ENCODE peak calls at places on chromosomes 16 and 17, in five cellular contexts. One of them, this sample, is unnamed. For H4K20me1, the result is how much of the 10 kb centered on the place peaks cover.

GRCh38 chr16:84156342-84156784 is 11.3 kb downstream of the DNAAF1 start:
- DNase-seq in neural progenitor cell: no peak
- DNase-seq in keratinocyte: no peak
- DNase-seq in mammary epithelial cell: peak
- DNase-seq in IMR-90: no peak
- DNase-seq in this sample: peak

GRCh38 chr16:51034481-51035109 is 116.5 kb downstream of the SALL1 start:
- DNase-seq in neural progenitor cell: no peak
- DNase-seq in keratinocyte: no peak
- DNase-seq in mammary epithelial cell: no peak
- DNase-seq in IMR-90: no peak
- DNase-seq in this sample: no peak

GRCh38 chr17:2040942-2041560 is 771 bp upstream of the OVCA2 start:
- DNase-seq in neural progenitor cell: no peak
- DNase-seq in keratinocyte: no peak
- DNase-seq in mammary epithelial cell: no peak
- DNase-seq in IMR-90: no peak
- DNase-seq in this sample: no peak

GRCh38 chr16:47925811-47926460 is 229.9 kb downstream of the ABCC12 start:
- DNase-seq in neural progenitor cell: no peak
- DNase-seq in keratinocyte: peak
- DNase-seq in mammary epithelial cell: peak
- DNase-seq in IMR-90: peak
- DNase-seq in this sample: peak

GRCh38 chr17:20966869-20967268 is 75.9 kb downstream of the USP22 start:
- DNase-seq in neural progenitor cell: no peak
- DNase-seq in keratinocyte: no peak
- DNase-seq in mammary epithelial cell: no peak
- DNase-seq in IMR-90: no peak
- DNase-seq in this sample: no peak

GRCh38 chr17:63399316-63399715 is 46.8 kb downstream of the CYB561 start:
- DNase-seq in neural progenitor cell: no peak
- DNase-seq in keratinocyte: no peak
- DNase-seq in mammary epithelial cell: no peak
- DNase-seq in IMR-90: peak
- DNase-seq in this sample: peak

GRCh38 chr17:76345377-76345945 is 8.3 kb downstream of the PRPSAP1 start:
- DNase-seq in neural progenitor cell: no peak
- DNase-seq in keratinocyte: no peak
- DNase-seq in mammary epithelial cell: no peak
- DNase-seq in IMR-90: peak
- DNase-seq in this sample: no peak

GRCh38 chr17:74770498-74771318 is 5.4 kb downstream of the NAT9 start:
- DNase-seq in neural progenitor cell: peak
- DNase-seq in keratinocyte: no peak
- DNase-seq in mammary epithelial cell: peak
- DNase-seq in IMR-90: peak
- DNase-seq in this sample: no peak

DNA sequence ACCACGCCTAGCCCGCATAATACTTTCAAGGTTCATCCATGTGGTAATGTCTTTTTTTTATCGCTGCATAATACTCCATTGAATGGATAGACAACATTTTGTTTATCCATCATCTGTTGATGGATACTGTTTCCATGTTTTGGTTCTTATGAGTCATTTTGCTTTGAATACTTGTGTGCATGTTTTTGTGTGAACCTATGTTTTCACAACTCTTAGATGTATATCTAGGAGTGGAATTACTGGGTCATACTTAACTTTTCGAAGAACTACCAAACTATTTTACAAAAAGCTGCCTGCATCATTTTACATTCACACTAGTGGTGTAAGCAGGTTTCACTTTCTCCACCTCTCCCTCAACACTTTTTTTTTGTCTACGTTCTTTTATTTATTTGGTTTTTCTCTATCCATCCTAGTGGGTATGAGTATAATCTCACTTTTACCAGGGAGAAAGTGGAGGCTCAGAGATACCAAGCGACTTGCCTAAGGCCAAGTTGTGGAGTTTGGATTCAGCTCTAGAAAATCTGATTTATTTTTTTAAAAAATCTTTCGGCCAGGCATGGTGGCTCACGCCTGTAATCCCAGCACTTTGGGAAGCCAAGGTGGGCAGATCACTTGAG is 151.2 kb downstream of the CMIP start:
- DNase-seq in neural progenitor cell: no peak
- DNase-seq in keratinocyte: no peak
- DNase-seq in mammary epithelial cell: peak
- DNase-seq in IMR-90: no peak
- DNase-seq in this sample: no peak
- H4K20me1 ChIP-seq in neural progenitor cell: under half
- H4K20me1 ChIP-seq in keratinocyte: under half
- H4K20me1 ChIP-seq in mammary epithelial cell: under half
- H4K20me1 ChIP-seq in IMR-90: half or more
- H4K20me1 ChIP-seq in this sample: half or more

GRCh38 chr17:19268611-19269010 is 31.4 kb downstream of the EPN2 start:
- DNase-seq in neural progenitor cell: no peak
- DNase-seq in keratinocyte: no peak
- DNase-seq in mammary epithelial cell: no peak
- DNase-seq in IMR-90: no peak
- DNase-seq in this sample: no peak
- H4K20me1 ChIP-seq in neural progenitor cell: half or more
- H4K20me1 ChIP-seq in keratinocyte: under half
- H4K20me1 ChIP-seq in mammary epithelial cell: under half
- H4K20me1 ChIP-seq in IMR-90: half or more
- H4K20me1 ChIP-seq in this sample: half or more

GRCh38 chr16:88462396-88462795 is 9.3 kb downstream of the ZFPM1 start:
- DNase-seq in neural progenitor cell: no peak
- DNase-seq in keratinocyte: no peak
- DNase-seq in mammary epithelial cell: no peak
- DNase-seq in IMR-90: no peak
- DNase-seq in this sample: no peak
- H4K20me1 ChIP-seq in neural progenitor cell: under half
- H4K20me1 ChIP-seq in keratinocyte: under half
- H4K20me1 ChIP-seq in mammary epithelial cell: under half
- H4K20me1 ChIP-seq in IMR-90: half or more
- H4K20me1 ChIP-seq in this sample: half or more

GRCh38 chr17:14197582-14197981 is 39.1 kb downstream of the CDRT15 start:
- DNase-seq in neural progenitor cell: no peak
- DNase-seq in keratinocyte: no peak
- DNase-seq in mammary epithelial cell: no peak
- DNase-seq in IMR-90: no peak
- DNase-seq in this sample: no peak
- H4K20me1 ChIP-seq in neural progenitor cell: under half
- H4K20me1 ChIP-seq in keratinocyte: under half
- H4K20me1 ChIP-seq in mammary epithelial cell: under half
- H4K20me1 ChIP-seq in IMR-90: under half
- H4K20me1 ChIP-seq in this sample: under half

DNA sequence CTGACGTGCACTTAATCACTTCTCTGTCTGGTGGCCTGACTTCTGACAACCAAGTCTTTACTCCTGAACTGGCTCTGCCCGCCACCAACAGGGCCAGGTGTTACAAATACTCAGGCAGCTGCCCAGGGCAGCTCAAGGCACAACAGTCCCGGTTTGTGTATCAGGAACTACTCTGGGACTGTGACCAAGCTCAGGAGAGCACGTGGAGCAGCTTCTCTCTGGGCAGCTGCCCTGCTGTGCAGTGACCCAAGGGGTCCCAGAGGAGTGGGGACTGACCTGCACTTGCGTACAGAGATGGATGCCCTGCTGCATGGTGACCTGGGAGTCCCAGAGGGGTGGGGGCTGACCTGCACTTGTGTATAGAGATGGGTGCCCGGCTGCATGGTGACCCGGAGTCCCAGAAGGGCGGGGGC is 21.9 kb downstream of the LITAFD start:
- DNase-seq in neural progenitor cell: no peak
- DNase-seq in keratinocyte: no peak
- DNase-seq in mammary epithelial cell: no peak
- DNase-seq in IMR-90: no peak
- DNase-seq in this sample: no peak
- H4K20me1 ChIP-seq in neural progenitor cell: under half
- H4K20me1 ChIP-seq in keratinocyte: under half
- H4K20me1 ChIP-seq in mammary epithelial cell: under half
- H4K20me1 ChIP-seq in IMR-90: under half
- H4K20me1 ChIP-seq in this sample: under half

GRCh38 chr17:37239690-37240344 is 136.0 kb upstream of the C17orf78 start:
- DNase-seq in neural progenitor cell: peak
- DNase-seq in keratinocyte: no peak
- DNase-seq in mammary epithelial cell: no peak
- DNase-seq in IMR-90: peak
- DNase-seq in this sample: peak
- H4K20me1 ChIP-seq in neural progenitor cell: under half
- H4K20me1 ChIP-seq in keratinocyte: under half
- H4K20me1 ChIP-seq in mammary epithelial cell: under half
- H4K20me1 ChIP-seq in IMR-90: under half
- H4K20me1 ChIP-seq in this sample: under half

GRCh38 chr17:81043725-81044427 is 8.9 kb downstream of the BAIAP2 start:
- DNase-seq in neural progenitor cell: peak
- DNase-seq in keratinocyte: no peak
- DNase-seq in mammary epithelial cell: peak
- DNase-seq in IMR-90: no peak
- DNase-seq in this sample: peak
- H4K20me1 ChIP-seq in neural progenitor cell: half or more
- H4K20me1 ChIP-seq in keratinocyte: under half
- H4K20me1 ChIP-seq in mammary epithelial cell: under half
- H4K20me1 ChIP-seq in IMR-90: under half
- H4K20me1 ChIP-seq in this sample: half or more

GRCh38 chr17:17153709-17154108 is 52.4 kb downstream of the PLD6 start:
- DNase-seq in neural progenitor cell: no peak
- DNase-seq in keratinocyte: no peak
- DNase-seq in mammary epithelial cell: no peak
- DNase-seq in IMR-90: no peak
- DNase-seq in this sample: no peak
- H4K20me1 ChIP-seq in neural progenitor cell: under half
- H4K20me1 ChIP-seq in keratinocyte: under half
- H4K20me1 ChIP-seq in mammary epithelial cell: under half
- H4K20me1 ChIP-seq in IMR-90: under half
- H4K20me1 ChIP-seq in this sample: under half

GRCh38 chr16:85640254-85640558 is 27.1 kb downstream of the GSE1 start:
- DNase-seq in neural progenitor cell: no peak
- DNase-seq in keratinocyte: no peak
- DNase-seq in mammary epithelial cell: no peak
- DNase-seq in IMR-90: no peak
- DNase-seq in this sample: no peak

GRCh38 chr16:85641305-85641704 is 28.2 kb downstream of the GSE1 start:
- DNase-seq in neural progenitor cell: no peak
- DNase-seq in keratinocyte: no peak
- DNase-seq in mammary epithelial cell: no peak
- DNase-seq in IMR-90: no peak
- DNase-seq in this sample: no peak

GRCh38 chr16:85642762-85643281 is 29.7 kb downstream of the GSE1 start:
- DNase-seq in neural progenitor cell: no peak
- DNase-seq in keratinocyte: no peak
- DNase-seq in mammary epithelial cell: no peak
- DNase-seq in IMR-90: no peak
- DNase-seq in this sample: no peak

GRCh38 chr16:85640606-85641005 is 27.5 kb downstream of the GSE1 start:
- DNase-seq in neural progenitor cell: no peak
- DNase-seq in keratinocyte: no peak
- DNase-seq in mammary epithelial cell: no peak
- DNase-seq in IMR-90: no peak
- DNase-seq in this sample: no peak

GRCh38 chr16:85641776-85642176 is 28.7 kb downstream of the GSE1 start:
- DNase-seq in neural progenitor cell: no peak
- DNase-seq in keratinocyte: no peak
- DNase-seq in mammary epithelial cell: peak
- DNase-seq in IMR-90: no peak
- DNase-seq in this sample: peak
- H4K20me1 ChIP-seq in neural progenitor cell: under half
- H4K20me1 ChIP-seq in keratinocyte: under half
- H4K20me1 ChIP-seq in mammary epithelial cell: under half
- H4K20me1 ChIP-seq in IMR-90: half or more
- H4K20me1 ChIP-seq in this sample: half or more